ENCODE peak calls at places on chromosomes 7 and 10, in seven cellular contexts. Z, M, L, F, B, W and R are unnamed samples.

GRCh38 chr10:95214793-95215192 is 20.8 kb downstream of the ACSM6 start:
- DNase-seq in F (no peak), B (no peak), M (no peak), Z (no peak), W (no peak), L (no peak), R (no peak)

GRCh38 chr7:22182139-22182538 is 174.8 kb downstream of the RAPGEF5 start:
- DNase-seq in B (no peak), Z (no peak), W (no peak), F (no peak), M (no peak), L (no peak), R (no peak)

GRCh38 chr7:87317691-87318245 is 27.7 kb upstream of the CROT start:
- DNase-seq in W (no peak), L (no peak), M (no peak), F (no peak), B (no peak), Z (no peak), R (no peak)

GRCh38 chr7:157721468-157722136 is 384.8 kb downstream of the DNAJB6 start:
- DNase-seq in F (no peak), L (no peak), M (no peak), B (no peak), Z (peak), W (no peak), R (no peak)

GRCh38 chr7:18494821-18495408 is 634 bp upstream of the HDAC9 start:
- DNase-seq in M (no peak), W (no peak), F (no peak), Z (peak), B (no peak), L (no peak), R (no peak)

GRCh38 chr7:20290505-20291111 is 40.1 kb upstream of the ITGB8 start:
- DNase-seq in L (no peak), F (no peak), W (no peak), B (no peak), M (no peak), Z (no peak), R (no peak)

GRCh38 chr7:151598045-151598444 is 78.3 kb upstream of the RHEB start:
- DNase-seq in Z (no peak), W (no peak), B (no peak), F (no peak), L (no peak), M (no peak), R (no peak)

GRCh38 chr10:79313911-79314439 is 33.3 kb upstream of the PPIF start:
- DNase-seq in F (no peak), B (peak), L (no peak), W (no peak), Z (no peak), M (no peak), R (no peak)

GRCh38 chr7:45920543-45921380 is at the start of gene IGFBP3:
- DNase-seq in L (no peak), M (peak), B (peak), W (peak), F (peak), Z (no peak), R (no peak)